ENCODE peak calls at places on chromosomes 7 and 10, in six cellular contexts. O, S, B, N, X and Y are unnamed samples.

GRCh38 chr10:99631496-99631895 is 11.3 kb upstream of the SLC25A28 start:
- DNase-seq in O (no peak), S (no peak), B (peak), N (no peak), X (no peak), Y (no peak)

GRCh38 chr10:78312197-78313046 is 278.8 kb downstream of the RPS24 start:
- DNase-seq in O (no peak), S (no peak), B (peak), N (peak), X (no peak), Y (no peak)

GRCh38 chr7:144437370-144438191 is 34.1 kb upstream of the NOBOX start:
- DNase-seq in O (no peak), S (peak), B (peak), N (peak), X (peak), Y (peak)

GRCh38 chr10:113704637-113705343 is 25.1 kb downstream of the CASP7 start:
- DNase-seq in O (no peak), S (no peak), B (peak), N (no peak), X (peak), Y (peak)

GRCh38 chr7:23971031-23971430 is 261.0 kb downstream of the STK31 start:
- DNase-seq in O (no peak), S (peak), B (no peak), N (no peak), X (no peak), Y (no peak)

GRCh38 chr10:113269333-113269732 is 283.5 kb upstream of the HABP2 start:
- DNase-seq in O (no peak), S (no peak), B (no peak), N (no peak), X (no peak), Y (no peak)

GRCh38 chr10:114431414-114431767 is 27.1 kb upstream of the AFAP1L2 start:
- DNase-seq in O (no peak), S (no peak), B (no peak), N (no peak), X (no peak), Y (no peak)

GRCh38 chr7:41131956-41132355 is 570.9 kb downstream of the INHBA start:
- DNase-seq in O (no peak), S (no peak), B (no peak), N (no peak), X (no peak), Y (no peak)

GRCh38 chr7:16114633-16115032 is 306.7 kb downstream of the CRPPA start:
- DNase-seq in O (no peak), S (no peak), B (peak), N (no peak), X (peak), Y (no peak)

GRCh38 chr10:43671659-43672555 is 23.2 kb upstream of the ZNF32 start:
- DNase-seq in O (peak), S (no peak), B (peak), N (peak), X (peak), Y (peak)

GRCh38 chr7:147261693-147262092 is 1145.1 kb downstream of the CNTNAP2 start:
- DNase-seq in O (no peak), S (no peak), B (no peak), N (no peak), X (no peak), Y (no peak)

GRCh38 chr10:7797582-7797981 is 9.6 kb downstream of the ATP5F1C start:
- DNase-seq in O (no peak), S (peak), B (peak), N (no peak), X (peak), Y (no peak)

GRCh38 chr7:148726385-148726784 is 27.7 kb downstream of the CUL1 start:
- DNase-seq in O (no peak), S (no peak), B (no peak), N (no peak), X (no peak), Y (no peak)

GRCh38 chr10:43865275-43866135 is 216.8 kb upstream of the ZNF32 start:
- DNase-seq in O (no peak), S (no peak), B (peak), N (no peak), X (no peak), Y (no peak)

GRCh38 chr10:17533731-17534130 is 79.3 kb upstream of the ST8SIA6 start:
- DNase-seq in O (no peak), S (no peak), B (no peak), N (no peak), X (no peak), Y (no peak)

GRCh38 chr10:96473866-96474265 is 39.9 kb downstream of the TLL2 start:
- DNase-seq in O (no peak), S (no peak), B (no peak), N (no peak), X (no peak), Y (no peak)

GRCh38 chr10:96468845-96469244 is 44.9 kb downstream of the TLL2 start:
- DNase-seq in O (no peak), S (no peak), B (no peak), N (no peak), X (no peak), Y (no peak)

GRCh38 chr10:96465599-96465998 is 48.1 kb downstream of the TLL2 start:
- DNase-seq in O (no peak), S (no peak), B (no peak), N (no peak), X (no peak), Y (no peak)

DNA sequence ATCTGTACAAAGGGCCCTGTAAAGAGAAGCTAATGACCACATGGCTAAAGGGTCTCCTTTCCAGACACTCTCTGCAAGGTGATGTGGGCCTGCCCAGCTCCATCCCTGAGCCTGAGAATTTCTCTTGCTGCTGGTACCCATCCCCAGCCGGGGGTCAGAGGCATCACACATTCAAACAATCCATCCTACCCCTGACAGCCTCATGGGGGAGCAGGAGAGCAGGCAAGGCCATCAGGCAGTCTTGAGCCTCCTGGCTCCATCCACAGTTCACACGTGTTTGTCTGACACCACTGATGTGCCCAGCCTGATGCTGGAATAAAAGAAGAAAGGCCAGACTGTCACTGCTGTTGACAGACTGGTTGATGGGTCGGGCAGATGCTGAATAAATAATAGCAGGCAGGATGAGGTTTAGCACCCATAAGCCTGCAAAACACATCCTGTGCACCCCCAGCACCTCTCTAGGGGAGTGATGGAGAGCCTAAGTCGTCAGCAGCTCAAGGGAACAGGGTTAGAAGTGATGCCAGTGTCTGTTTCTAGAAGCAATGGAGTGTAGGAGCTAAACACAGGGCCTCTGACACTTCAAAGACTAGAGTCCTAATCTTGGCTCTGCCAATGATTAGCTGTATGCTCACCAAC is 43.5 kb downstream of the TLL2 start:
- DNase-seq in O (no peak), S (no peak), B (peak), N (peak), X (peak), Y (peak)
- TF ChIP-seq CTCF in O (peak), S (peak), B (peak), N (peak), X (peak), Y (peak)

GRCh38 chr10:104026762-104027161 is 58.9 kb downstream of the COL17A1 start:
- DNase-seq in O (no peak), S (no peak), B (no peak), N (no peak), X (no peak), Y (no peak)

GRCh38 chr10:104029528-104029875 is 56.2 kb downstream of the COL17A1 start:
- DNase-seq in O (no peak), S (no peak), B (no peak), N (no peak), X (no peak), Y (no peak)

GRCh38 chr10:104025524-104025923 is 58.6 kb downstream of the SLK start:
- DNase-seq in O (no peak), S (no peak), B (no peak), N (no peak), X (no peak), Y (no peak)

GRCh38 chr10:104028823-104029527 is 56.7 kb downstream of the COL17A1 start:
- DNase-seq in O (no peak), S (no peak), B (no peak), N (no peak), X (no peak), Y (no peak)

DNA sequence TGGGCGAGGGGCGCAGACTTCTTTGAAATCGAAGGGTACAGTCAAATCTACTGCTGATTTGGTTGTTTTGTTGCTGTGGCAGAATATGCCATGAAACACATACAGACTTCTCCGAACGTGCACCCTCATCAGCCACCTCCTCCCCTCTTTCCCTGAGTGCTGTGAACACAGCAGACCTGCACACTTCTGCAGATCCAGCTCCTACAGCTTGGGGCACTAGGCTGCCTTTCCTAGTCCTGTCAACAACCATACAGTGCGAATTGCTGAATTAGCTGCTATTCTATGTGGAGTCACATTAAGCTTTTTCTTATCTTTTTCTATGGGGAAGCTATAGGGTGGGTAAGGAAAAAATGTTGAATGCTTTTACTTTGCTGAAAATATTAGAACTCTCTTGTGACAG is 57.5 kb downstream of the COL17A1 start:
- DNase-seq in O (no peak), S (no peak), B (no peak), N (peak), X (peak), Y (no peak)
- TF ChIP-seq CTCF in O (peak), S (peak), B (peak), N (peak), X (peak), Y (no peak)

GRCh38 chr10:25082276-25083204 is 66.1 kb downstream of the THNSL1 start:
- DNase-seq in O (no peak), S (no peak), B (no peak), N (no peak), X (no peak), Y (no peak)
- TF ChIP-seq CTCF in O (no peak), S (no peak), B (no peak), N (no peak), X (no peak), Y (no peak)

GRCh38 chr10:108601856-108602255 is 1321.5 kb downstream of the XPNPEP1 start:
- DNase-seq in O (no peak), S (no peak), B (no peak), N (no peak), X (no peak), Y (no peak)
- TF ChIP-seq CTCF in O (no peak), S (no peak), B (no peak), N (no peak), X (no peak), Y (no peak)